ENCODE peak calls at places on chromosomes 6 and 20, in five cellular contexts. P, D, B, G and R are unnamed samples.

GRCh38 chr6:29964904-29965872 is 22.9 kb downstream of the HLA-A start:
- DNase-seq in P (peak; percentile 66), D (peak; percentile 76), B (no peak), G (peak; percentile 46), R (peak; percentile 80)

GRCh38 chr6:101070044-101070608 is 189.0 kb upstream of the ASCC3 start:
- DNase-seq in P (no peak), D (no peak), B (no peak), G (no peak), R (no peak)

GRCh38 chr6:30820196-30820595 is 64.1 kb upstream of the DDR1 start:
- DNase-seq in P (no peak), D (peak; percentile 76), B (no peak), G (no peak), R (peak; percentile 53)

GRCh38 chr20:63846128-63846771 is 15.0 kb upstream of the ABHD16B start:
- DNase-seq in P (no peak), D (no peak), B (no peak), G (no peak), R (no peak)

GRCh38 chr20:32411955-32412706 is 54.0 kb downstream of the ASXL1 start:
- DNase-seq in P (no peak), D (no peak), B (no peak), G (no peak), R (no peak)

GRCh38 chr6:157236040-157236725 is 87.1 kb downstream of the TMEM242 start:
- DNase-seq in P (no peak), D (no peak), B (no peak), G (no peak), R (no peak)

GRCh38 chr6:116180375-116180774 is 54.4 kb upstream of the COL10A1 start:
- DNase-seq in P (no peak), D (no peak), B (no peak), G (no peak), R (no peak)

GRCh38 chr6:106128981-106129761 is 43.0 kb downstream of the PRDM1 start:
- DNase-seq in P (no peak), D (peak; percentile 47), B (no peak), G (no peak), R (peak; percentile 50)

GRCh38 chr6:105072799-105073199 is 107.0 kb downstream of the POPDC3 start:
- DNase-seq in P (no peak), D (peak; percentile 50), B (no peak), G (no peak), R (no peak)

GRCh38 chr20:4681971-4682370 is 39.7 kb upstream of the PRND start:
- DNase-seq in P (no peak), D (peak; percentile 70), B (no peak), G (no peak), R (no peak)

GRCh38 chr6:74549746-74550145 is 656.1 kb downstream of the COL12A1 start:
- DNase-seq in P (no peak), D (no peak), B (no peak), G (no peak), R (no peak)

GRCh38 chr6:23705691-23706090 is 420.3 kb upstream of the NRSN1 start:
- DNase-seq in P (no peak), D (no peak), B (no peak), G (no peak), R (no peak)

GRCh38 chr20:29689411-29690225 is 1567.8 kb upstream of the DEFB115 start:
- DNase-seq in P (no peak), D (no peak), B (no peak), G (no peak), R (no peak)

GRCh38 chr6:10485406-10485805 is 35.7 kb upstream of the GCNT2 start:
- DNase-seq in P (no peak), D (no peak), B (no peak), G (no peak), R (no peak)

GRCh38 chr6:35469711-35470662 is 1.8 kb downstream of the RPL10A start:
- DNase-seq in P (no peak), D (no peak), B (no peak), G (no peak), R (no peak)

GRCh38 chr20:1833728-1834726 is 61.2 kb upstream of the SIRPA start:
- DNase-seq in P (no peak), D (no peak), B (no peak), G (no peak), R (no peak)

GRCh38 chr20:59578602-59579403 is 25.5 kb upstream of the PHACTR3 start:
- DNase-seq in P (no peak), D (no peak), B (no peak), G (no peak), R (no peak)

GRCh38 chr6:166656269-166657206 is 29.5 kb upstream of the RPS6KA2 start:
- DNase-seq in P (no peak), D (no peak), B (no peak), G (no peak), R (no peak)

GRCh38 chr6:111200823-111201134 is 113.5 kb downstream of the SLC16A10 start:
- DNase-seq in P (no peak), D (no peak), B (no peak), G (no peak), R (no peak)

GRCh38 chr6:4940416-4940815 is 63.4 kb downstream of the RPP40 start:
- DNase-seq in P (no peak), D (no peak), B (no peak), G (no peak), R (no peak)

GRCh38 chr6:44034391-44034861 is 92.8 kb downstream of the MRPL14 start:
- DNase-seq in P (no peak), D (no peak), B (no peak), G (no peak), R (no peak)

GRCh38 chr20:35273449-35274171 is 4.3 kb downstream of the MMP24OS start:
- DNase-seq in P (no peak), D (no peak), B (no peak), G (no peak), R (no peak)

GRCh38 chr6:49072146-49072545 is 390.9 kb downstream of the MMUT start:
- DNase-seq in P (no peak), D (no peak), B (no peak), G (no peak), R (no peak)

GRCh38 chr6:140538926-140539325 is 1164.5 kb upstream of the CITED2 start:
- DNase-seq in P (no peak), D (no peak), B (no peak), G (no peak), R (no peak)

GRCh38 chr6:2919886-2920285 is 16.8 kb upstream of the SERPINB9 start:
- DNase-seq in P (no peak), D (no peak), B (no peak), G (no peak), R (no peak)

GRCh38 chr6:146289816-146290588 is 253.6 kb upstream of the RAB32 start:
- DNase-seq in P (no peak), D (peak; percentile 68), B (no peak), G (no peak), R (peak; percentile 88)

GRCh38 chr20:47464380-47465101 is 37.1 kb upstream of the NCOA3 start:
- DNase-seq in P (no peak), D (peak; percentile 98), B (no peak), G (no peak), R (peak; percentile 99)